ENCODE peak calls at places on chromosomes 11 and 22, in nine cellular contexts. One of them, this sample, is unnamed.

GRCh38 chr11:1877211-1878133 is 14.2 kb downstream of the PRR33 start:
- DNase-seq in Ammon's horn: no peak
- DNase-seq in gastrocnemius medialis: peak; percentile 36
- DNase-seq in MM.1S: no peak
- DNase-seq in AG08396: no peak
- DNase-seq in GM20000: no peak
- DNase-seq in endothelial cell: no peak
- DNase-seq in Panc1: no peak
- DNase-seq in T follicular helper cell: no peak
- DNase-seq in this sample: peak; percentile 69

GRCh38 chr11:27592111-27592780 is 85.7 kb upstream of the LIN7C start:
- DNase-seq in gastrocnemius medialis: no peak
- DNase-seq in Ammon's horn: no peak
- DNase-seq in AG08396: no peak
- DNase-seq in MM.1S: no peak
- DNase-seq in endothelial cell: no peak
- DNase-seq in T follicular helper cell: no peak
- DNase-seq in Panc1: no peak
- DNase-seq in GM20000: no peak
- DNase-seq in this sample: no peak

GRCh38 chr11:62560566-62561103 is 13.1 kb downstream of the EEF1G start:
- DNase-seq in AG08396: peak; percentile 84
- DNase-seq in Panc1: peak; percentile 95
- DNase-seq in MM.1S: peak; percentile 63
- DNase-seq in gastrocnemius medialis: peak; percentile 96
- DNase-seq in GM20000: peak; percentile 22
- DNase-seq in T follicular helper cell: peak; percentile 80
- DNase-seq in endothelial cell: peak; percentile 83
- DNase-seq in Ammon's horn: peak; percentile 74
- DNase-seq in this sample: no peak

GRCh38 chr22:41410311-41410751 is 28.6 kb downstream of the TEF start:
- DNase-seq in AG08396: no peak
- DNase-seq in endothelial cell: no peak
- DNase-seq in T follicular helper cell: no peak
- DNase-seq in Ammon's horn: no peak
- DNase-seq in MM.1S: no peak
- DNase-seq in GM20000: no peak
- DNase-seq in gastrocnemius medialis: peak; percentile 98
- DNase-seq in Panc1: no peak
- DNase-seq in this sample: no peak

GRCh38 chr11:79039122-79039521 is 401.7 kb downstream of the TENM4 start:
- DNase-seq in endothelial cell: no peak
- DNase-seq in AG08396: peak; percentile 35
- DNase-seq in MM.1S: no peak
- DNase-seq in Ammon's horn: no peak
- DNase-seq in Panc1: no peak
- DNase-seq in gastrocnemius medialis: no peak
- DNase-seq in T follicular helper cell: no peak
- DNase-seq in GM20000: no peak
- DNase-seq in this sample: no peak

GRCh38 chr11:66112640-66113098 is 42.6 kb downstream of the PACS1 start:
- DNase-seq in MM.1S: no peak
- DNase-seq in AG08396: peak; percentile 28
- DNase-seq in Panc1: no peak
- DNase-seq in Ammon's horn: peak; percentile 29
- DNase-seq in GM20000: no peak
- DNase-seq in T follicular helper cell: no peak
- DNase-seq in gastrocnemius medialis: no peak
- DNase-seq in endothelial cell: no peak
- DNase-seq in this sample: no peak

GRCh38 chr11:90805172-90805571 is 582.3 kb upstream of the CHORDC1 start:
- DNase-seq in endothelial cell: no peak
- DNase-seq in AG08396: no peak
- DNase-seq in T follicular helper cell: no peak
- DNase-seq in Panc1: no peak
- DNase-seq in gastrocnemius medialis: no peak
- DNase-seq in MM.1S: no peak
- DNase-seq in Ammon's horn: no peak
- DNase-seq in GM20000: no peak
- DNase-seq in this sample: no peak

GRCh38 chr11:83033972-83034672 is 37.6 kb downstream of the RAB30 start:
- DNase-seq in T follicular helper cell: no peak
- DNase-seq in GM20000: no peak
- DNase-seq in MM.1S: peak; percentile 61
- DNase-seq in Ammon's horn: peak; percentile 70
- DNase-seq in Panc1: no peak
- DNase-seq in AG08396: peak; percentile 66
- DNase-seq in endothelial cell: no peak
- DNase-seq in gastrocnemius medialis: peak; percentile 86
- DNase-seq in this sample: peak; percentile 44

GRCh38 chr11:68978931-68979591 is 1.7 kb downstream of the MRGPRD start:
- DNase-seq in endothelial cell: no peak
- DNase-seq in Panc1: no peak
- DNase-seq in Ammon's horn: no peak
- DNase-seq in AG08396: no peak
- DNase-seq in MM.1S: no peak
- DNase-seq in T follicular helper cell: no peak
- DNase-seq in gastrocnemius medialis: no peak
- DNase-seq in GM20000: no peak
- DNase-seq in this sample: no peak

GRCh38 chr11:114618139-114618538 is 22.6 kb upstream of the NXPE4 start:
- DNase-seq in MM.1S: no peak
- DNase-seq in Ammon's horn: no peak
- DNase-seq in GM20000: no peak
- DNase-seq in gastrocnemius medialis: no peak
- DNase-seq in endothelial cell: no peak
- DNase-seq in T follicular helper cell: no peak
- DNase-seq in AG08396: no peak
- DNase-seq in Panc1: no peak
- DNase-seq in this sample: no peak

GRCh38 chr11:130390071-130390758 is 38.2 kb downstream of the ADAMTS8 start:
- DNase-seq in Ammon's horn: peak; percentile 89
- DNase-seq in MM.1S: no peak
- DNase-seq in gastrocnemius medialis: no peak
- DNase-seq in endothelial cell: no peak
- DNase-seq in GM20000: no peak
- DNase-seq in T follicular helper cell: no peak
- DNase-seq in Panc1: peak; percentile 54
- DNase-seq in AG08396: peak; percentile 80
- DNase-seq in this sample: peak; percentile 4